ENCODE peak calls at places on chromosomes 13 and 19, in five cellular contexts. Q is tibial nerve, R is transverse colon, L is stomach, V is GM12878. O is an unnamed sample.
A peak's percentile ranks its signal among the peaks of the same experiment; 100 is the strongest.

GRCh38 chr19:16611121-16611520 is 16.9 kb downstream of the MED26 start:
- DNase-seq in R (no peak), L (no peak), Q (no peak), V (no peak), O (no peak)

GRCh38 chr19:52936151-52936957 is 13.1 kb upstream of the ZNF888 start:
- DNase-seq in R (peak; percentile 63), V (peak; percentile 36), Q (no peak), L (peak; percentile 60), O (no peak)

GRCh38 chr19:14556662-14557188 is 15.1 kb downstream of the NDUFB7 start:
- DNase-seq in L (peak; percentile 78), R (peak; percentile 82), V (no peak), Q (peak; percentile 28), O (no peak)

GRCh38 chr19:48137411-48137810 is 26.8 kb upstream of the PLA2G4C start:
- DNase-seq in Q (no peak), R (no peak), V (no peak), L (no peak), O (no peak)

GRCh38 chr13:103788061-103788652 is 721.9 kb upstream of the SLC10A2 start:
- DNase-seq in Q (no peak), L (no peak), V (no peak), R (no peak), O (no peak)

GRCh38 chr13:39963612-39964011 is 308.1 kb downstream of the COG6 start:
- DNase-seq in L (no peak), Q (no peak), R (no peak), V (no peak), O (no peak)

GRCh38 chr19:54209058-54209747 is 8.5 kb downstream of the RPS9 start:
- DNase-seq in Q (no peak), R (no peak), V (no peak), L (no peak), O (no peak)

GRCh38 chr19:38634757-38635482 is 12.5 kb upstream of the ACTN4 start:
- DNase-seq in L (peak; percentile 83), Q (peak; percentile 43), V (peak; percentile 32), R (peak; percentile 86), O (peak; percentile 82)

GRCh38 chr13:34176636-34177035 is 358.7 kb downstream of the RFC3 start:
- DNase-seq in L (no peak), V (no peak), Q (no peak), R (no peak), O (no peak)

GRCh38 chr13:29936051-29936813 is 85.8 kb upstream of the UBL3 start:
- DNase-seq in V (no peak), L (no peak), R (no peak), Q (no peak), O (no peak)

GRCh38 chr13:79128158-79128557 is 277.9 kb downstream of the RBM26 start:
- DNase-seq in R (no peak), V (peak; percentile 13), L (no peak), Q (no peak), O (no peak)

GRCh38 chr13:97395437-97396136 is 38.4 kb upstream of the RAP2A start:
- DNase-seq in Q (no peak), L (no peak), V (no peak), R (no peak), O (no peak)

GRCh38 chr19:32691952-32692726 is 518 bp downstream of the NUDT19 start:
- DNase-seq in V (no peak), Q (no peak), L (peak; percentile 70), R (peak; percentile 66), O (no peak)

GRCh38 chr13:71787461-71787860 is 79.5 kb downstream of the DACH1 start:
- DNase-seq in R (no peak), V (no peak), L (no peak), Q (no peak), O (no peak)

GRCh38 chr13:110361365-110361911 is 54.4 kb downstream of the COL4A2 start:
- DNase-seq in V (no peak), Q (peak; percentile 26), L (no peak), R (peak; percentile 50), O (peak; percentile 85)

GRCh38 chr13:67273001-67273400 is 42.9 kb upstream of the PCDH9 start:
- DNase-seq in V (no peak), Q (no peak), L (no peak), R (no peak), O (no peak)

GRCh38 chr19:3272952-3273351 is 48.5 kb downstream of the CELF5 start:
- DNase-seq in Q (no peak), R (no peak), L (no peak), V (no peak), O (no peak)

DNA sequence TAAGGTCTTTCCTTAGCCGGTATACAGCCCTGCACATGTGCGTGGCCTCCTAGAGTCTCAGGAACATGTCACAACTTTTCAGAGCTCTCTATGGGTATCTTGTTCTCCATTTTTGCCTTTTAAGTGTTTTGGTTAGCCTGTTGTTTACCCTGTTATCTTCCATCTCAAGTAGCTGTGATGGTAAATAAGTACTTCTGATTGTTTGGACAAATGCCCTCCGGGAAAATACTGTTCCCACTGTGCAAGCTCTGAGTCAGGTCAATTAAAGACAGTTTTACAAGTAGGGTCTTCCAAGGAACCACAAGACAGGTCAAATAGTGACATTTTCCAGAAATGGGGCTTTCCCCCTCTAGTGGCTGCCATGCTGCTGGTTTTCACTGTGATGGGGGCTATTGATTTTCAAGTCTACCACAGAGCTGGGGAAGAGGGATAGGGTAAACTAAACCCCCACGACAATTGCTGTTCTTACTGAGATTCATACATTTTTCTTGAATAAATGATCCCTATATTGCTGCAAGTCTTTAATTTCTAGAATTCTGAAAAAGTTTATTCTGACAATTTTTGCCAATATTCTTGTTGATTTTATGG is 109.5 kb downstream of the TM9SF2 start:
- DNase-seq in V (no peak), R (no peak), Q (no peak), L (no peak), O (no peak)
- TF ChIP-seq CTCF in V (no peak), R (no peak), Q (no peak), L (no peak), O (no peak)

DNA sequence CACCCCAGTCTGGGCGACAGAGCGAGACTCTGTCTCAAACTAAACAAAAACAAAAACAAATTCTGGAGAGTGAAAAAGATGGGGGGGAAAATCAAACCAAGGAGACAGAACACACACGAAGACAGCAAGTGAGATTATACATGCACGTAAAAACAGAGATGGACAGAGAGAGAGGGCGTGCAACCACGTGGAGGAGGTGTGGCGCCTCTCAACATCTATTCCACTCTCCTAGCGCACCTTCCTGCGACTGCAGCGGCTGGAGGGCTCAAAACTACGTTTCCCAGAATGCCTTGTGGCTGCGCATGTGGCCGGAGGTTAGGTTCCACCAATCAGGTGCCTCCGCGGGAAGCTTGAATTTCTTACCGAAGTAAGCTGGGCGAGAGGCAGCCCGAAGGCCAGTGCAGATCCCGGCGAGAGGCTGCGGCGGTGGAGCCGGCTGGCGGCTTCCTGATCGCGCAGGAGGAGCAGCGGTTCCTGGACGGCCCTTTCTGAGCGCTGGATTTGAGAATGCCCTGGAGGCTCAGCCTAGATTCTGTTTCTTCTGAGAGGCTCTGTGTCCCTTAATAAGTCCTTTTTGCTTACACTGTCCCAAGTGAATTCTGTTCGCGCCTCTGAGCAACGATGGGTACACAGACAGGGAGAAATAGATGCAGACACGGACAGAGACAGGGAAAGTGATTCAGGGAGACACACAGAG is 13.1 kb upstream of the NANOS2 start:
- DNase-seq in V (peak; percentile 79), Q (peak; percentile 73), L (peak; percentile 93), R (peak; percentile 93), O (peak; percentile 91)
- H3K27me3 ChIP-seq in V (no peaks in the 10 kb centered on the region), Q (no peaks in the 10 kb centered on the region), L (no peaks in the 10 kb centered on the region), R (peaks cover 11% of the 10 kb centered on the region), O (peaks cover 7% of the 10 kb centered on the region)

GRCh38 chr13:46612258-46612657 is 59.3 kb downstream of the LRCH1 start:
- DNase-seq in R (no peak), Q (no peak), L (no peak), V (no peak), O (no peak)

GRCh38 chr13:46609052-46609451 is 56.1 kb downstream of the LRCH1 start:
- DNase-seq in V (no peak), Q (no peak), L (no peak), R (no peak), O (no peak)

GRCh38 chr13:46607768-46608553 is 55.0 kb downstream of the LRCH1 start:
- DNase-seq in V (no peak), Q (no peak), R (no peak), L (no peak), O (no peak)

GRCh38 chr13:46606915-46607413 is 54.0 kb downstream of the LRCH1 start:
- DNase-seq in L (no peak), Q (no peak), V (no peak), R (no peak), O (no peak)

DNA sequence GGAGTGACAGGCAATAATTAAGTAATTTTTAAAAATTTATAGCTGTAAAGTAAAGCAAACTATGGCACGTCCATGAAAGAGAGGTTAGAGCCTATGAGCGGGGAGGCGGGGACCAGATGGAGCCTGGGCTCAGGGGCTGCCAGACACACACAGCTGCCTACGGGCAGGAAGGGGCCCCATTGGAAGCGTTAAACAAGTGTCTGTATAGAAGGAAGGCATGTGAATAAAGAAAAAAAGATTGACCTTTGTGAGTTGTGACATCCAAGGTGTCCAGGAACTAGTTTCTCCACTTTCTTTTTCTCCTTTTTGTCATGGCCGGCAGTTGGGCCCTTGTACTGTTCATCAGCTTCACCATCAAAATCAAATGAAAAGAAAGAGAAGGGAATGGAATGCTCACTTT is 56.8 kb downstream of the LRCH1 start:
- DNase-seq in L (no peak), R (no peak), V (no peak), Q (no peak), O (no peak)
- TF ChIP-seq EP300 in L (no peak), R (no peak), V (no peak), Q (no peak), O (no peak)

GRCh38 chr13:113345486-113345885 is 18.4 kb downstream of the GRTP1 start:
- DNase-seq in L (no peak), Q (no peak), V (no peak), R (no peak), O (no peak)
- TF ChIP-seq CTCF in L (no peak), Q (no peak), V (no peak), R (no peak), O (no peak)

GRCh38 chr13:75478659-75479058 is 3.3 kb downstream of the TBC1D4 start:
- DNase-seq in R (no peak), Q (no peak), V (no peak), L (no peak), O (no peak)
- H3K27me3 ChIP-seq in R (no peaks in the 10 kb centered on the region), Q (no peaks in the 10 kb centered on the region), V (no peaks in the 10 kb centered on the region), L (no peaks in the 10 kb centered on the region), O (no peaks in the 10 kb centered on the region)

DNA sequence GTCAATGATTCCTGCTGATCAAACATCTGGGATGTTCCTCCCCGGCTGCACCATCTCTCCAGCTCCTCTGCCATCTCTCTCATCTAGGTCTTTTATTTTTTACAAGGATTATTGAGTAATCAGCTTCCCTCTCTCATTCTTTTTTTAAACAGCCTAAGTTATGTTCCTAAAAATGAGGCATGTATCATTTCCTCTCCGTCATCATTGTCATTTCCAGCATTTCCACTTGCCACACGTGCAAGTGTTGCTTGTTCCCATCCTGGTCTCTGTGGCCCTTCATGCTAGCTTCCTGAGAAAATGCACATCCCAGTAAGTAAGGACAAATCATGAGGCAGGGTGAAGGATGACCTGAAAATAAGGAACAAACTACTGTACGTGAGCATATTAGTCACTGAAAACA is 102.7 kb upstream of the POSTN start:
- DNase-seq in V (no peak), R (no peak), Q (no peak), L (no peak), O (no peak)
- TF ChIP-seq EP300 in V (no peak), R (no peak), Q (peak; percentile 47), L (no peak), O (no peak)

GRCh38 chr13:108037348-108037747 is 178.0 kb downstream of the LIG4 start:
- DNase-seq in L (no peak), V (no peak), R (no peak), Q (no peak), O (no peak)
- TF ChIP-seq CTCF in L (no peak), V (no peak), R (no peak), Q (no peak), O (no peak)

GRCh38 chr13:25192489-25192888 is 20.4 kb upstream of the AMER2 start:
- DNase-seq in Q (no peak), L (no peak), R (no peak), V (no peak), O (no peak)
- H3K27me3 ChIP-seq in Q (no peaks in the 10 kb centered on the region), L (no peaks in the 10 kb centered on the region), R (peaks cover 6% of the 10 kb centered on the region), V (no peaks in the 10 kb centered on the region), O (peaks cover 11% of the 10 kb centered on the region)